ENCODE peak calls at places on chromosomes 4 and X, in eight cellular contexts. One of them, this sample, is unnamed.

GRCh38 chrX:150635952-150636351 is 57.2 kb upstream of the MTMR1 start:
- DNase-seq in ELF-1: no peak
- DNase-seq in D341Med: no peak
- DNase-seq in NCI-H748 treated with DMSO at 0.1 percent for 48 hours: no peak
- DNase-seq in NCI-H524 treated with DMSO at 0.1 percent for 48 hours: no peak
- DNase-seq in activated CD4-positive, alpha-beta T cell treated with anti-CD3 and anti-CD28 coated beads for 48 hours: no peak
- DNase-seq in iris pigment epithelial cell: peak; percentile 75
- DNase-seq in AG08396: peak; percentile 24
- DNase-seq in this sample: peak; percentile 51

GRCh38 chr4:164779080-164779479 is 25.1 kb downstream of the SMIM31 start:
- DNase-seq in activated CD4-positive, alpha-beta T cell treated with anti-CD3 and anti-CD28 coated beads for 48 hours: no peak
- DNase-seq in D341Med: no peak
- DNase-seq in AG08396: peak; percentile 11
- DNase-seq in iris pigment epithelial cell: no peak
- DNase-seq in ELF-1: no peak
- DNase-seq in NCI-H524 treated with DMSO at 0.1 percent for 48 hours: no peak
- DNase-seq in NCI-H748 treated with DMSO at 0.1 percent for 48 hours: no peak
- DNase-seq in this sample: no peak

GRCh38 chrX:149504226-149504914 is 736 bp downstream of the IDS start:
- DNase-seq in activated CD4-positive, alpha-beta T cell treated with anti-CD3 and anti-CD28 coated beads for 48 hours: peak; percentile 81
- DNase-seq in NCI-H524 treated with DMSO at 0.1 percent for 48 hours: no peak
- DNase-seq in D341Med: peak; percentile 39
- DNase-seq in ELF-1: peak; percentile 62
- DNase-seq in NCI-H748 treated with DMSO at 0.1 percent for 48 hours: peak; percentile 53
- DNase-seq in AG08396: no peak
- DNase-seq in iris pigment epithelial cell: no peak
- DNase-seq in this sample: no peak

GRCh38 chr4:168572002-168572401 is 75.2 kb downstream of the PALLD start:
- DNase-seq in iris pigment epithelial cell: no peak
- DNase-seq in activated CD4-positive, alpha-beta T cell treated with anti-CD3 and anti-CD28 coated beads for 48 hours: no peak
- DNase-seq in D341Med: no peak
- DNase-seq in NCI-H748 treated with DMSO at 0.1 percent for 48 hours: no peak
- DNase-seq in AG08396: no peak
- DNase-seq in NCI-H524 treated with DMSO at 0.1 percent for 48 hours: no peak
- DNase-seq in ELF-1: no peak
- DNase-seq in this sample: no peak

GRCh38 chr4:174136013-174136412 is 147.5 kb downstream of the FBXO8 start:
- DNase-seq in D341Med: no peak
- DNase-seq in iris pigment epithelial cell: no peak
- DNase-seq in activated CD4-positive, alpha-beta T cell treated with anti-CD3 and anti-CD28 coated beads for 48 hours: no peak
- DNase-seq in ELF-1: peak; percentile 37
- DNase-seq in NCI-H748 treated with DMSO at 0.1 percent for 48 hours: peak; percentile 73
- DNase-seq in AG08396: no peak
- DNase-seq in NCI-H524 treated with DMSO at 0.1 percent for 48 hours: peak; percentile 8
- DNase-seq in this sample: no peak

GRCh38 chr4:119726505-119726904 is 97.9 kb upstream of the PDE5A start:
- DNase-seq in ELF-1: no peak
- DNase-seq in NCI-H524 treated with DMSO at 0.1 percent for 48 hours: no peak
- DNase-seq in AG08396: no peak
- DNase-seq in D341Med: no peak
- DNase-seq in activated CD4-positive, alpha-beta T cell treated with anti-CD3 and anti-CD28 coated beads for 48 hours: no peak
- DNase-seq in NCI-H748 treated with DMSO at 0.1 percent for 48 hours: no peak
- DNase-seq in iris pigment epithelial cell: peak; percentile 35
- DNase-seq in this sample: no peak

GRCh38 chr4:48722509-48723446 is 57.3 kb downstream of the FRYL start:
- DNase-seq in AG08396: no peak
- DNase-seq in NCI-H524 treated with DMSO at 0.1 percent for 48 hours: no peak
- DNase-seq in D341Med: no peak
- DNase-seq in activated CD4-positive, alpha-beta T cell treated with anti-CD3 and anti-CD28 coated beads for 48 hours: no peak
- DNase-seq in iris pigment epithelial cell: peak; percentile 56
- DNase-seq in ELF-1: no peak
- DNase-seq in NCI-H748 treated with DMSO at 0.1 percent for 48 hours: no peak
- DNase-seq in this sample: no peak

GRCh38 chrX:48496660-48497059 is 12.1 kb upstream of the PORCN start:
- DNase-seq in NCI-H524 treated with DMSO at 0.1 percent for 48 hours: no peak
- DNase-seq in D341Med: no peak
- DNase-seq in iris pigment epithelial cell: no peak
- DNase-seq in NCI-H748 treated with DMSO at 0.1 percent for 48 hours: no peak
- DNase-seq in activated CD4-positive, alpha-beta T cell treated with anti-CD3 and anti-CD28 coated beads for 48 hours: no peak
- DNase-seq in ELF-1: no peak
- DNase-seq in AG08396: no peak
- DNase-seq in this sample: no peak

GRCh38 chrX:14616301-14616700 is 87.0 kb downstream of the GLRA2 start:
- DNase-seq in NCI-H748 treated with DMSO at 0.1 percent for 48 hours: no peak
- DNase-seq in AG08396: no peak
- DNase-seq in iris pigment epithelial cell: no peak
- DNase-seq in ELF-1: no peak
- DNase-seq in activated CD4-positive, alpha-beta T cell treated with anti-CD3 and anti-CD28 coated beads for 48 hours: no peak
- DNase-seq in NCI-H524 treated with DMSO at 0.1 percent for 48 hours: no peak
- DNase-seq in D341Med: no peak
- DNase-seq in this sample: no peak

GRCh38 chrX:9775930-9776329 is 10.3 kb upstream of the GPR143 start:
- DNase-seq in activated CD4-positive, alpha-beta T cell treated with anti-CD3 and anti-CD28 coated beads for 48 hours: no peak
- DNase-seq in D341Med: no peak
- DNase-seq in AG08396: no peak
- DNase-seq in iris pigment epithelial cell: no peak
- DNase-seq in ELF-1: peak; percentile 26
- DNase-seq in NCI-H524 treated with DMSO at 0.1 percent for 48 hours: no peak
- DNase-seq in NCI-H748 treated with DMSO at 0.1 percent for 48 hours: no peak
- DNase-seq in this sample: no peak

GRCh38 chr4:25928956-25929336 is 14.9 kb downstream of the SMIM20 start:
- DNase-seq in NCI-H748 treated with DMSO at 0.1 percent for 48 hours: peak; percentile 67
- DNase-seq in D341Med: no peak
- DNase-seq in NCI-H524 treated with DMSO at 0.1 percent for 48 hours: no peak
- DNase-seq in ELF-1: no peak
- DNase-seq in iris pigment epithelial cell: peak; percentile 70
- DNase-seq in AG08396: peak; percentile 31
- DNase-seq in activated CD4-positive, alpha-beta T cell treated with anti-CD3 and anti-CD28 coated beads for 48 hours: no peak
- DNase-seq in this sample: no peak

GRCh38 chr4:123578276-123579014 is 181.8 kb downstream of the SPRY1 start:
- DNase-seq in NCI-H748 treated with DMSO at 0.1 percent for 48 hours: no peak
- DNase-seq in ELF-1: no peak
- DNase-seq in AG08396: no peak
- DNase-seq in D341Med: no peak
- DNase-seq in activated CD4-positive, alpha-beta T cell treated with anti-CD3 and anti-CD28 coated beads for 48 hours: no peak
- DNase-seq in iris pigment epithelial cell: no peak
- DNase-seq in NCI-H524 treated with DMSO at 0.1 percent for 48 hours: no peak
- DNase-seq in this sample: no peak

GRCh38 chrX:51894697-51895336 is 1.4 kb downstream of the MAGED1 start:
- DNase-seq in iris pigment epithelial cell: peak; percentile 28
- DNase-seq in NCI-H748 treated with DMSO at 0.1 percent for 48 hours: no peak
- DNase-seq in D341Med: peak; percentile 48
- DNase-seq in AG08396: no peak
- DNase-seq in NCI-H524 treated with DMSO at 0.1 percent for 48 hours: no peak
- DNase-seq in ELF-1: peak; percentile 32
- DNase-seq in activated CD4-positive, alpha-beta T cell treated with anti-CD3 and anti-CD28 coated beads for 48 hours: no peak
- DNase-seq in this sample: no peak

GRCh38 chrX:100658936-100659335 is 14.9 kb downstream of the SRPX2 start:
- DNase-seq in D341Med: no peak
- DNase-seq in NCI-H524 treated with DMSO at 0.1 percent for 48 hours: no peak
- DNase-seq in ELF-1: no peak
- DNase-seq in AG08396: no peak
- DNase-seq in NCI-H748 treated with DMSO at 0.1 percent for 48 hours: no peak
- DNase-seq in activated CD4-positive, alpha-beta T cell treated with anti-CD3 and anti-CD28 coated beads for 48 hours: no peak
- DNase-seq in iris pigment epithelial cell: no peak
- DNase-seq in this sample: no peak

GRCh38 chr4:140112576-140112975 is 41.4 kb downstream of the MAML3 start:
- DNase-seq in D341Med: no peak
- DNase-seq in iris pigment epithelial cell: no peak
- DNase-seq in NCI-H748 treated with DMSO at 0.1 percent for 48 hours: no peak
- DNase-seq in AG08396: no peak
- DNase-seq in ELF-1: no peak
- DNase-seq in NCI-H524 treated with DMSO at 0.1 percent for 48 hours: no peak
- DNase-seq in activated CD4-positive, alpha-beta T cell treated with anti-CD3 and anti-CD28 coated beads for 48 hours: no peak
- DNase-seq in this sample: no peak

GRCh38 chr4:150078041-150078995 is at the start of gene DCLK2:
- DNase-seq in D341Med: peak; percentile 91
- DNase-seq in NCI-H748 treated with DMSO at 0.1 percent for 48 hours: peak; percentile 26
- DNase-seq in activated CD4-positive, alpha-beta T cell treated with anti-CD3 and anti-CD28 coated beads for 48 hours: peak; percentile 11
- DNase-seq in ELF-1: peak; percentile 53
- DNase-seq in NCI-H524 treated with DMSO at 0.1 percent for 48 hours: no peak
- DNase-seq in AG08396: peak; percentile 93
- DNase-seq in iris pigment epithelial cell: peak; percentile 88
- DNase-seq in this sample: peak; percentile 55

GRCh38 chr4:40241936-40242590 is 45.2 kb downstream of the RHOH start:
- DNase-seq in NCI-H748 treated with DMSO at 0.1 percent for 48 hours: no peak
- DNase-seq in iris pigment epithelial cell: peak; percentile 45
- DNase-seq in ELF-1: no peak
- DNase-seq in D341Med: no peak
- DNase-seq in NCI-H524 treated with DMSO at 0.1 percent for 48 hours: no peak
- DNase-seq in AG08396: no peak
- DNase-seq in activated CD4-positive, alpha-beta T cell treated with anti-CD3 and anti-CD28 coated beads for 48 hours: no peak
- DNase-seq in this sample: no peak

GRCh38 chrX:29478336-29479069 is 736.9 kb upstream of the MAGEB2 start:
- DNase-seq in NCI-H524 treated with DMSO at 0.1 percent for 48 hours: peak; percentile 3
- DNase-seq in ELF-1: peak; percentile 78
- DNase-seq in D341Med: peak; percentile 59
- DNase-seq in activated CD4-positive, alpha-beta T cell treated with anti-CD3 and anti-CD28 coated beads for 48 hours: no peak
- DNase-seq in AG08396: peak; percentile 60
- DNase-seq in iris pigment epithelial cell: peak; percentile 37
- DNase-seq in NCI-H748 treated with DMSO at 0.1 percent for 48 hours: peak; percentile 30
- DNase-seq in this sample: no peak

GRCh38 chrX:40444798-40445496 is 135.8 kb upstream of the ATP6AP2 start:
- DNase-seq in activated CD4-positive, alpha-beta T cell treated with anti-CD3 and anti-CD28 coated beads for 48 hours: no peak
- DNase-seq in AG08396: no peak
- DNase-seq in NCI-H748 treated with DMSO at 0.1 percent for 48 hours: no peak
- DNase-seq in D341Med: no peak
- DNase-seq in ELF-1: peak; percentile 79
- DNase-seq in NCI-H524 treated with DMSO at 0.1 percent for 48 hours: no peak
- DNase-seq in iris pigment epithelial cell: no peak
- DNase-seq in this sample: no peak

GRCh38 chrX:30875957-30876356 is 13.1 kb downstream of the TAB3 start:
- DNase-seq in iris pigment epithelial cell: peak; percentile 88
- DNase-seq in activated CD4-positive, alpha-beta T cell treated with anti-CD3 and anti-CD28 coated beads for 48 hours: peak; percentile 26
- DNase-seq in D341Med: no peak
- DNase-seq in ELF-1: no peak
- DNase-seq in NCI-H748 treated with DMSO at 0.1 percent for 48 hours: no peak
- DNase-seq in NCI-H524 treated with DMSO at 0.1 percent for 48 hours: no peak
- DNase-seq in AG08396: peak; percentile 19
- DNase-seq in this sample: peak; percentile 61

This sample was measured in kidney glomerular epithelial cell.